ENCODE peak calls at places on chromosomes 16 and 17, in six cellular contexts. O, M, C, U, B and S are unnamed samples. For H3K9me3 and H3K4me1, the result is how much of the 10 kb centered on the place peaks cover.

GRCh38 chr16:87744750-87745514 is 20.9 kb downstream of the KLHDC4 start:
- DNase-seq in M (no peak), C (no peak), O (no peak), U (no peak), B (no peak), S (no peak)

GRCh38 chr16:53058441-53058840 is 3.6 kb downstream of the CHD9 start:
- DNase-seq in O (no peak), B (no peak), M (no peak), C (no peak), U (no peak), S (no peak)

GRCh38 chr16:860891-861290 is 60.4 kb upstream of the GNG13 start:
- DNase-seq in U (no peak), B (no peak), O (no peak), C (no peak), M (no peak), S (no peak)

GRCh38 chr17:55086635-55087058 is 118.1 kb downstream of the STXBP4 start:
- DNase-seq in C (no peak), U (no peak), O (no peak), M (peak), B (peak), S (no peak)

GRCh38 chr16:63702981-63703590 is 1418.8 kb downstream of the CDH11 start:
- DNase-seq in C (peak), B (no peak), U (peak), M (no peak), O (no peak), S (no peak)

GRCh38 chr17:78804777-78805176 is 22.7 kb upstream of the CYTH1 start:
- DNase-seq in B (no peak), M (no peak), U (no peak), C (no peak), O (no peak), S (no peak)

GRCh38 chr17:40825596-40825995 is 3.2 kb upstream of the KRT10 start:
- DNase-seq in O (no peak), C (no peak), U (no peak), M (peak), B (no peak), S (no peak)

GRCh38 chr16:21162661-21163151 is 4.2 kb downstream of the LDAF1 start:
- DNase-seq in C (no peak), U (no peak), B (no peak), O (no peak), M (peak), S (no peak)

GRCh38 chr17:31052187-31052889 is 42.4 kb upstream of the NF1 start:
- DNase-seq in M (peak), U (peak), B (peak), O (no peak), C (peak), S (no peak)

GRCh38 chr17:50043290-50044148 is 12.4 kb upstream of the ITGA3 start:
- DNase-seq in U (no peak), C (no peak), M (no peak), B (no peak), O (no peak), S (no peak)

GRCh38 chr17:76461765-76462555 is 5.4 kb upstream of the AANAT start:
- DNase-seq in M (no peak), C (no peak), O (no peak), B (peak), U (no peak), S (no peak)

GRCh38 chr16:30458561-30459394 is 13.1 kb upstream of the SEPHS2 start:
- DNase-seq in C (no peak), B (no peak), O (no peak), M (no peak), U (no peak), S (no peak)

GRCh38 chr17:16916557-16916920 is 55.4 kb downstream of the TNFRSF13B start:
- DNase-seq in U (no peak), M (no peak), B (no peak), O (no peak), C (no peak), S (no peak)

GRCh38 chr16:24538756-24539294 is 541 bp upstream of the RBBP6 start:
- DNase-seq in O (no peak), B (peak), U (peak), C (no peak), M (no peak), S (no peak)

GRCh38 chr16:86587487-86587886 is 9.1 kb downstream of the FOXL1 start:
- DNase-seq in C (no peak), B (no peak), M (no peak), O (no peak), U (no peak), S (no peak)

GRCh38 chr16:3054965-3055733 is 8.8 kb downstream of the MMP25 start:
- DNase-seq in C (no peak), O (no peak), M (no peak), U (no peak), B (no peak), S (no peak)

GRCh38 chr17:17300624-17301568 is 2.3 kb upstream of the NT5M start:
- DNase-seq in M (peak), B (peak), C (peak), U (peak), O (peak), S (peak)

GRCh38 chr17:78105101-78105500 is 23.5 kb downstream of the TMC6 start:
- DNase-seq in M (no peak), B (no peak), U (no peak), O (no peak), C (no peak), S (no peak)

GRCh38 chr17:68759002-68759342 is 157.8 kb upstream of the FAM20A start:
- DNase-seq in M (no peak), C (no peak), O (no peak), B (no peak), U (no peak), S (no peak)

GRCh38 chr16:75296606-75297005 is 45.2 kb upstream of the BCAR1 start:
- DNase-seq in B (peak), O (no peak), M (peak), U (no peak), C (no peak), S (no peak)

GRCh38 chr17:65261152-65261551 is 124.0 kb downstream of the RGS9 start:
- DNase-seq in U (peak), M (no peak), B (no peak), O (no peak), C (peak), S (no peak)

GRCh38 chr17:22221344-22221743 is 529.0 kb downstream of the KCNJ18 start:
- DNase-seq in M (no peak), B (no peak), O (no peak), C (no peak), U (no peak), S (no peak)

GRCh38 chr17:22217135-22217534 is 524.8 kb downstream of the KCNJ18 start:
- DNase-seq in M (no peak), U (no peak), O (no peak), B (no peak), C (no peak), S (peak)
- H3K9me3 ChIP-seq in M (under half), U (under half), O (under half), B (under half), C (under half), S (under half)

GRCh38 chr16:17275076-17275732 is 195.6 kb downstream of the XYLT1 start:
- DNase-seq in M (no peak), U (no peak), O (no peak), C (no peak), B (no peak), S (no peak)
- H3K4me1 ChIP-seq in M (under half), U (under half), O (under half), C (under half), B (under half), S (under half)

GRCh38 chr17:6079960-6080359 is 9.8 kb downstream of the WSCD1 start:
- DNase-seq in C (no peak), M (no peak), O (no peak), U (no peak), B (no peak), S (no peak)
- H2BK5ac ChIP-seq in C (no peak), M (no peak), O (no peak), U (no peak), B (no peak), S (no peak)

GRCh38 chr16:27385398-27385797 is 16.6 kb upstream of the IL21R start:
- DNase-seq in C (no peak), U (no peak), B (no peak), O (no peak), M (no peak), S (no peak)

GRCh38 chr16:27389272-27389961 is 12.6 kb upstream of the IL21R start:
- DNase-seq in U (no peak), B (no peak), O (no peak), C (no peak), M (peak), S (no peak)

GRCh38 chr16:27386674-27387073 is 15.3 kb upstream of the IL21R start:
- DNase-seq in C (no peak), U (no peak), O (no peak), M (no peak), B (no peak), S (no peak)

GRCh38 chr16:27387724-27388123 is 14.2 kb upstream of the IL21R start:
- DNase-seq in C (no peak), M (no peak), B (no peak), O (no peak), U (no peak), S (no peak)

GRCh38 chr16:27390157-27390556 is 11.8 kb upstream of the IL21R start:
- DNase-seq in O (no peak), U (no peak), M (no peak), C (no peak), B (no peak), S (no peak)
- H3K9me3 ChIP-seq in O (under half), U (under half), M (under half), C (under half), B (under half), S (under half)